ENCODE peak calls at places on chromosomes 3 and 15, in six cellular contexts. One of them, this sample, is unnamed.

GRCh38 chr15:47485419-47485818 is 231.9 kb upstream of the SEMA6D start:
- DNase-seq in PC-3: peak
- DNase-seq in left ventricle myocardium inferior: no peak
- DNase-seq in ovary: no peak
- DNase-seq in ascending aorta: no peak
- DNase-seq in breast epithelium: no peak
- DNase-seq in this sample: no peak

GRCh38 chr3:22620498-22620897 is 582.6 kb upstream of the UBE2E2 start:
- DNase-seq in ovary: no peak
- DNase-seq in PC-3: peak
- DNase-seq in left ventricle myocardium inferior: no peak
- DNase-seq in breast epithelium: no peak
- DNase-seq in ascending aorta: no peak
- DNase-seq in this sample: no peak

GRCh38 chr3:139128803-139129202 is 84.1 kb upstream of the PRR23C start:
- DNase-seq in PC-3: no peak
- DNase-seq in left ventricle myocardium inferior: no peak
- DNase-seq in breast epithelium: no peak
- DNase-seq in ascending aorta: no peak
- DNase-seq in ovary: no peak
- DNase-seq in this sample: no peak

GRCh38 chr15:83327041-83327440 is 42.6 kb upstream of the BNC1 start:
- DNase-seq in breast epithelium: no peak
- DNase-seq in PC-3: no peak
- DNase-seq in ovary: no peak
- DNase-seq in left ventricle myocardium inferior: no peak
- DNase-seq in ascending aorta: no peak
- DNase-seq in this sample: no peak

GRCh38 chr3:150411971-150412370 is 3.9 kb downstream of the TSC22D2 start:
- DNase-seq in ovary: no peak
- DNase-seq in left ventricle myocardium inferior: no peak
- DNase-seq in breast epithelium: no peak
- DNase-seq in PC-3: peak
- DNase-seq in ascending aorta: no peak
- DNase-seq in this sample: no peak

GRCh38 chr15:50933353-50933752 is 24.9 kb downstream of the AP4E1 start:
- DNase-seq in breast epithelium: no peak
- DNase-seq in ovary: no peak
- DNase-seq in left ventricle myocardium inferior: no peak
- DNase-seq in ascending aorta: no peak
- DNase-seq in PC-3: no peak
- DNase-seq in this sample: no peak

GRCh38 chr3:30576946-30577345 is 29.5 kb upstream of the TGFBR2 start:
- DNase-seq in ovary: no peak
- DNase-seq in breast epithelium: no peak
- DNase-seq in ascending aorta: no peak
- DNase-seq in left ventricle myocardium inferior: no peak
- DNase-seq in PC-3: no peak
- DNase-seq in this sample: no peak

GRCh38 chr15:49103002-49103401 is 52.4 kb downstream of the COPS2 start:
- DNase-seq in left ventricle myocardium inferior: no peak
- DNase-seq in ascending aorta: no peak
- DNase-seq in breast epithelium: no peak
- DNase-seq in ovary: no peak
- DNase-seq in PC-3: no peak
- DNase-seq in this sample: no peak

GRCh38 chr3:120448707-120449650 is 1.8 kb downstream of the FSTL1 start:
- DNase-seq in left ventricle myocardium inferior: no peak
- DNase-seq in ascending aorta: peak
- DNase-seq in PC-3: peak
- DNase-seq in ovary: no peak
- DNase-seq in breast epithelium: no peak
- DNase-seq in this sample: peak

GRCh38 chr3:56251343-56251945 is 216.8 kb downstream of the ERC2 start:
- DNase-seq in breast epithelium: no peak
- DNase-seq in PC-3: peak
- DNase-seq in ovary: peak
- DNase-seq in ascending aorta: peak
- DNase-seq in left ventricle myocardium inferior: no peak
- DNase-seq in this sample: peak

GRCh38 chr3:147161833-147162232 is 244.5 kb downstream of the ZIC4 start:
- DNase-seq in ascending aorta: no peak
- DNase-seq in left ventricle myocardium inferior: no peak
- DNase-seq in PC-3: no peak
- DNase-seq in ovary: no peak
- DNase-seq in breast epithelium: no peak
- DNase-seq in this sample: no peak

GRCh38 chr3:156366559-156366958 is 188.4 kb downstream of the SSR3 start:
- DNase-seq in ovary: no peak
- DNase-seq in left ventricle myocardium inferior: no peak
- DNase-seq in PC-3: no peak
- DNase-seq in ascending aorta: no peak
- DNase-seq in breast epithelium: no peak
- DNase-seq in this sample: no peak

GRCh38 chr15:64527263-64527984 is 67.0 kb downstream of the ZNF609 start:
- DNase-seq in PC-3: peak
- DNase-seq in breast epithelium: no peak
- DNase-seq in left ventricle myocardium inferior: no peak
- DNase-seq in ascending aorta: no peak
- DNase-seq in ovary: no peak
- DNase-seq in this sample: no peak
- H3K4me3 ChIP-seq in PC-3: no peak
- H3K4me3 ChIP-seq in breast epithelium: no peak
- H3K4me3 ChIP-seq in left ventricle myocardium inferior: no peak
- H3K4me3 ChIP-seq in ascending aorta: no peak
- H3K4me3 ChIP-seq in ovary: no peak
- H3K4me3 ChIP-seq in this sample: no peak

DNA sequence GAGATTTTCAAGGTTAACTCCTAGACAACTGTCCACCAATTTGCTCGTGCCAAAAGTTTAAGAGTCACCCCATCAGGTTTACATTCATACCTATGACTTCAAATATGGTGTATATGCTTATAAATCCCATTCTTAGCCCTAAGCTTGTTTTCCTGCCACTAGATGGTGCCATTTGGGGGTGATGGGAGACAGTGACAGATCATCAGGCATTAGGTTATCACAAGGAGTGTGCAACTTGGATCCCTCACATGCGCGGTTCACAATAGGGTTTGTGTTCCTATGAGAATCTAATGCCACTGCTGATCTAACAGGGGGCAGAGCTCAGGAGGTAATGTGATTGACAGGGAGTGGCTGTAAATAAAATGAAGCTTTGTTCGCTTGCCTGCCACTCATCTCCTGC is 182.7 kb downstream of the CNTN6 start:
- DNase-seq in breast epithelium: no peak
- DNase-seq in left ventricle myocardium inferior: no peak
- DNase-seq in PC-3: no peak
- DNase-seq in ascending aorta: no peak
- DNase-seq in ovary: no peak
- DNase-seq in this sample: no peak
- TF ChIP-seq CTCF in breast epithelium: no peak
- TF ChIP-seq CTCF in left ventricle myocardium inferior: no peak
- TF ChIP-seq CTCF in PC-3: peak
- TF ChIP-seq CTCF in ascending aorta: no peak
- TF ChIP-seq CTCF in ovary: no peak
- TF ChIP-seq CTCF in this sample: peak

DNA sequence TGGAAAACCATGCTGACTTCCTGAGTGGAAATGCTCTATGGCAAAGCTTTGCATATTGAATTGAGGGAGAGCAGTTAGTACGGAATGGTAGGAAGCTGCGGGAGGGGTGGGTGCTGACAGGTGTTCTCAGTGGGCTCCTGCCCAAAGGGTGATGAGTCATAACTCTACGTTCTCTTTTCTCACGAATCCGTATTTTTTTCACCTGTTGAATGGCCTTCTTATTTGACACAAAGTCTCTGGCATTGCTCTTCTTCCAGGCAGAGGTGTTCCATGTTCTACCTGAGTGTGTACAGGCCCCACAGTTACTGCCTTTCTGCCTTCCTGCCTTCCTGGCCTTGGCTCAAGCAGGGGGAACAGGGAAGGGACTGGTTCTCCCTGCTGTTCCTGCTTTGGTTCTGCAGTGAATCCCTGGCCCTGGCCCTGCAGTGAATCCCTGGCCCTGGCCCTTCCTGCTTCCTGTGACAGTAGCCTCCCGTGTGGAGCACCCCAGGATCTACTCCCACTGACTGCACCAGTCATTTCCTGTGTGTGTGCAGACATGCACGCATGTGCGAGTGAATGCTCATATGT is 31.9 kb downstream of the TRAK1 start:
- DNase-seq in ovary: no peak
- DNase-seq in PC-3: peak
- DNase-seq in left ventricle myocardium inferior: no peak
- DNase-seq in breast epithelium: no peak
- DNase-seq in ascending aorta: no peak
- DNase-seq in this sample: no peak
- H3K4me3 ChIP-seq in ovary: no peak
- H3K4me3 ChIP-seq in PC-3: no peak
- H3K4me3 ChIP-seq in left ventricle myocardium inferior: no peak
- H3K4me3 ChIP-seq in breast epithelium: no peak
- H3K4me3 ChIP-seq in ascending aorta: no peak
- H3K4me3 ChIP-seq in this sample: no peak

DNA sequence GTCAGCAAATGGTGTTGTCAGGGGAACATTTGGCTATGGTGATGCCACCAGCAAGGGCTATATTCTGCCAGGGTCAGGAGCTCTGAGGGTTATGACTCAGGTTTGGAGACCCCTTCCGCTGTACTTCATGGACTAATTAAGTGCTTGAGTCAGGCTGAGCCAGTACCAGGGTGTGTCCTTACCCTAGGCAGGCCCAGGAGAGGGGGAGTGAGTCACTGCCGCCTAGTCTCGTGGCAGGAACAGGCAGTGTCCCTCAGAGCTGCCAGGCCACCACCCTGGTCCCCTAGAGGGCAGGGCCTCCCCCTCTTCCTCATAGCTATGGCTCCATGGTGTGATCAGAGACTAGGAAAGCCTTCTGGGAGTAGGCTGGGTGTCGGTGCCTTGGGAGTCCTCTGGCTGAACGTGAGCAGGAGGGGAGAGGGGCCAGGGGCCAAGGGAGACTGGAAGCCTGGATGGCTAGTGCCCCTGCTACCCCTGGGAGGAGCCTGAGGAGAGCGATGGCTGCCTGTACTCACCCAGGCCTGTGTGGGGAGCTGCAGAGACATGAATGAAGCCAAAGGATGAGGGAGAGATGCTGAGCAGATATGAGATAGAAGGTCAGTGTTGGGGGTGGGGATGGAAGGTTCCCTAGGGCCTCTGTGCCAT is 10.6 kb downstream of the MAPKAPK3 start:
- DNase-seq in breast epithelium: no peak
- DNase-seq in left ventricle myocardium inferior: peak
- DNase-seq in ascending aorta: peak
- DNase-seq in ovary: no peak
- DNase-seq in PC-3: peak
- DNase-seq in this sample: no peak
- TF ChIP-seq CTCF in breast epithelium: no peak
- TF ChIP-seq CTCF in left ventricle myocardium inferior: peak
- TF ChIP-seq CTCF in ascending aorta: no peak
- TF ChIP-seq CTCF in ovary: no peak
- TF ChIP-seq CTCF in PC-3: peak
- TF ChIP-seq CTCF in this sample: peak

GRCh38 chr3:70856414-70857162 is 544.1 kb upstream of the MDFIC2 start:
- DNase-seq in ascending aorta: no peak
- DNase-seq in left ventricle myocardium inferior: no peak
- DNase-seq in breast epithelium: no peak
- DNase-seq in PC-3: peak
- DNase-seq in ovary: no peak
- DNase-seq in this sample: peak

GRCh38 chr3:70861234-70861633 is 548.8 kb upstream of the MDFIC2 start:
- DNase-seq in ascending aorta: no peak
- DNase-seq in breast epithelium: no peak
- DNase-seq in left ventricle myocardium inferior: no peak
- DNase-seq in ovary: no peak
- DNase-seq in PC-3: no peak
- DNase-seq in this sample: no peak

GRCh38 chr3:70855139-70855538 is 542.7 kb upstream of the MDFIC2 start:
- DNase-seq in breast epithelium: no peak
- DNase-seq in PC-3: no peak
- DNase-seq in ovary: no peak
- DNase-seq in ascending aorta: no peak
- DNase-seq in left ventricle myocardium inferior: no peak
- DNase-seq in this sample: no peak

GRCh38 chr3:70854108-70854507 is 541.7 kb upstream of the MDFIC2 start:
- DNase-seq in ovary: no peak
- DNase-seq in ascending aorta: no peak
- DNase-seq in PC-3: no peak
- DNase-seq in breast epithelium: no peak
- DNase-seq in left ventricle myocardium inferior: no peak
- DNase-seq in this sample: no peak

DNA sequence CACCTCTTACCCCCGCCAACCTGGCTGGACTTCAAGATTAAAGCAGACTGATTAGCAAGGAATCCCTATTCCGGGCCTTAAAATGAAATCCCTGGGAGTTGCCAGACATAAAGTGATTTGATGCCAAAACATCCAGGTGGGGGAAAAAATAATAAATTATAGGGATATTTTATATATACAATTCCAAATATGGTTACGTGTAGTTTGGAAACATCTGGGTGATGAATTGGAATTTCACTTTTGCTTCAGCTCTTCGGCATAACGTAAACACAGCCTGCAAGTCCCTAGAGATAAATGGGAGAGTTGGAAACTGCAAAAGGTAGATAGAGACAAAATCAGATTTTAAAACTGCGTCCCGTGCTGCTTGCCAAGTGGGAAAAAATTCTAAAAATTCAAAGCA is 545.5 kb upstream of the MDFIC2 start:
- DNase-seq in left ventricle myocardium inferior: no peak
- DNase-seq in ovary: no peak
- DNase-seq in ascending aorta: no peak
- DNase-seq in breast epithelium: no peak
- DNase-seq in PC-3: no peak
- DNase-seq in this sample: no peak
- H3K4me3 ChIP-seq in left ventricle myocardium inferior: no peak
- H3K4me3 ChIP-seq in ovary: no peak
- H3K4me3 ChIP-seq in ascending aorta: peak
- H3K4me3 ChIP-seq in breast epithelium: no peak
- H3K4me3 ChIP-seq in PC-3: no peak
- H3K4me3 ChIP-seq in this sample: no peak

GRCh38 chr15:89888214-89888804 is 5.5 kb downstream of the AP3S2 start:
- DNase-seq in breast epithelium: no peak
- DNase-seq in PC-3: peak
- DNase-seq in left ventricle myocardium inferior: no peak
- DNase-seq in ascending aorta: no peak
- DNase-seq in ovary: no peak
- DNase-seq in this sample: peak
- TF ChIP-seq CTCF in breast epithelium: peak
- TF ChIP-seq CTCF in PC-3: peak
- TF ChIP-seq CTCF in left ventricle myocardium inferior: peak
- TF ChIP-seq CTCF in ascending aorta: no peak
- TF ChIP-seq CTCF in ovary: no peak
- TF ChIP-seq CTCF in this sample: peak

This sample was measured in astrocyte of the cerebellum.